ENCODE peak calls at places on chromosomes 12 and 14, in six cellular contexts. G, W, K, X, L and F are unnamed samples.

GRCh38 chr14:95173518-95173917 is 16.2 kb upstream of the DICER1 start:
- DNase-seq in G (no peak), W (no peak), K (no peak), X (no peak), L (no peak), F (no peak)

GRCh38 chr12:110791589-110791988 is 48.9 kb upstream of the PPP1CC start:
- DNase-seq in G (no peak), W (no peak), K (no peak), X (no peak), L (no peak), F (no peak)

GRCh38 chr14:50688875-50689274 is 20.8 kb upstream of the SAV1 start:
- DNase-seq in G (no peak), W (no peak), K (no peak), X (no peak), L (no peak), F (no peak)

GRCh38 chr14:93239869-93240677 is 33.0 kb downstream of the UBR7 start:
- DNase-seq in G (no peak), W (no peak), K (no peak), X (no peak), L (no peak), F (no peak)

GRCh38 chr14:73829526-73830431 is 21.9 kb upstream of the PTGR2 start:
- DNase-seq in G (no peak), W (no peak), K (no peak), X (peak; percentile 26), L (no peak), F (no peak)

GRCh38 chr12:130879781-130880389 is 8.0 kb downstream of the RAN start:
- DNase-seq in G (no peak), W (no peak), K (no peak), X (no peak), L (no peak), F (no peak)

GRCh38 chr12:63294327-63294632 is 143.3 kb upstream of the AVPR1A start:
- DNase-seq in G (no peak), W (peak; percentile 33), K (no peak), X (no peak), L (no peak), F (no peak)

GRCh38 chr12:43847427-43847826 is 11.5 kb downstream of the TMEM117 start:
- DNase-seq in G (no peak), W (no peak), K (no peak), X (no peak), L (no peak), F (no peak)

GRCh38 chr14:69475194-69475818 is 9.2 kb upstream of the PLEKHD1 start:
- DNase-seq in G (peak; percentile 27), W (peak; percentile 44), K (no peak), X (no peak), L (peak; percentile 36), F (no peak)

GRCh38 chr14:100348779-100349708 is 25.9 kb downstream of the SLC25A47 start:
- DNase-seq in G (peak; percentile 97), W (no peak), K (no peak), X (no peak), L (no peak), F (no peak)

GRCh38 chr12:88411689-88412088 is 168.6 kb downstream of the KITLG start:
- DNase-seq in G (no peak), W (no peak), K (no peak), X (no peak), L (no peak), F (no peak)

GRCh38 chr12:47361389-47362031 is 281.8 kb upstream of the AMIGO2 start:
- DNase-seq in G (no peak), W (peak; percentile 44), K (no peak), X (peak; percentile 50), L (peak; percentile 79), F (no peak)